ENCODE peak calls at places on chromosomes 5 and 9, in four cellular contexts. W is HepG2, K is GM12878, B is H1. Y is an unnamed sample.

GRCh38 chr9:129677456-129677855 is 12.0 kb downstream of the PRRX2 start:
- DNase-seq in W (no peak), K (no peak), B (no peak), Y (no peak)

GRCh38 chr9:112378441-112379176 is 1.3 kb upstream of the HSDL2 start:
- DNase-seq in W (no peak), K (no peak), B (peak; percentile 10), Y (peak; percentile 16)

GRCh38 chr5:2575292-2575691 is 176.2 kb downstream of the IRX2 start:
- DNase-seq in W (no peak), K (no peak), B (no peak), Y (no peak)

GRCh38 chr5:157347301-157348048 is 81.6 kb downstream of the CYFIP2 start:
- DNase-seq in W (no peak), K (no peak), B (no peak), Y (no peak)

GRCh38 chr9:37996050-37996811 is 72.8 kb downstream of the SHB start:
- DNase-seq in W (no peak), K (no peak), B (no peak), Y (no peak)

GRCh38 chr9:31347082-31347617 is 1037.3 kb upstream of the ACO1 start:
- DNase-seq in W (no peak), K (peak; percentile 51), B (no peak), Y (no peak)

GRCh38 chr5:135053278-135053677 is 19.2 kb upstream of the PITX1 start:
- DNase-seq in W (no peak), K (peak; percentile 58), B (no peak), Y (no peak)

GRCh38 chr5:136020383-136021015 is 8.3 kb upstream of the TGFBI start:
- DNase-seq in W (peak; percentile 39), K (no peak), B (no peak), Y (no peak)

GRCh38 chr5:14775857-14776256 is 95.7 kb downstream of the ANKH start:
- DNase-seq in W (no peak), K (no peak), B (no peak), Y (no peak)

GRCh38 chr5:139378941-139379361 is 4.1 kb downstream of the SLC23A1 start:
- DNase-seq in W (no peak), K (no peak), B (no peak), Y (no peak)

GRCh38 chr5:136963521-136963920 is 535.6 kb downstream of the SPOCK1 start:
- DNase-seq in W (no peak), K (no peak), B (no peak), Y (no peak)

GRCh38 chr9:31325778-31326177 is 1058.7 kb upstream of the ACO1 start:
- DNase-seq in W (no peak), K (no peak), B (no peak), Y (no peak)

GRCh38 chr9:81314525-81314924 is 374.8 kb downstream of the TLE1 start:
- DNase-seq in W (no peak), K (no peak), B (no peak), Y (no peak)

GRCh38 chr9:28941856-28942255 is 1368.6 kb upstream of the C9orf72 start:
- DNase-seq in W (no peak), K (no peak), B (no peak), Y (peak; percentile 8)

GRCh38 chr5:178590141-178590923 is at the start of gene COL23A1:
- DNase-seq in W (no peak), K (no peak), B (no peak), Y (peak; percentile 28)

GRCh38 chr5:134131165-134131564 is 16.7 kb downstream of the TCF7 start:
- DNase-seq in W (no peak), K (no peak), B (no peak), Y (no peak)

GRCh38 chr5:139368613-139369012 is 14.5 kb downstream of the SLC23A1 start:
- DNase-seq in W (no peak), K (no peak), B (no peak), Y (no peak)

GRCh38 chr9:76297721-76298239 is 96.4 kb downstream of the RFK start:
- DNase-seq in W (no peak), K (no peak), B (no peak), Y (no peak)

GRCh38 chr9:72390896-72391295 is 25.9 kb upstream of the ZFAND5 start:
- DNase-seq in W (no peak), K (no peak), B (no peak), Y (no peak)

GRCh38 chr5:32531885-32532520 is 53.4 kb upstream of the SUB1 start:
- DNase-seq in W (peak; percentile 82), K (peak; percentile 60), B (peak; percentile 13), Y (no peak)

GRCh38 chr5:147445951-147446350 is 63.9 kb downstream of the DPYSL3 start:
- DNase-seq in W (no peak), K (no peak), B (no peak), Y (no peak)

GRCh38 chr9:19306568-19306967 is 73.5 kb downstream of the RPS6 start:
- DNase-seq in W (no peak), K (no peak), B (no peak), Y (no peak)

GRCh38 chr5:173826179-173826920 is 61.8 kb upstream of the CPEB4 start:
- DNase-seq in W (peak; percentile 82), K (no peak), B (no peak), Y (no peak)

GRCh38 chr5:124408738-124409453 is 337.5 kb downstream of the ZNF608 start:
- DNase-seq in W (no peak), K (no peak), B (no peak), Y (no peak)

GRCh38 chr5:55276771-55277170 is 30.7 kb downstream of the DHX29 start:
- DNase-seq in W (no peak), K (no peak), B (no peak), Y (no peak)

GRCh38 chr5:154221371-154221896 is 30.9 kb downstream of the GALNT10 start:
- DNase-seq in W (no peak), K (no peak), B (no peak), Y (no peak)

GRCh38 chr5:179762079-179762780 is 29.6 kb downstream of the MAML1 start:
- DNase-seq in W (peak; percentile 9), K (peak; percentile 12), B (no peak), Y (no peak)
- TF ChIP-seq YY1 in W (no peak), K (no peak), B (no peak), Y (no peak)

GRCh38 chr5:73307645-73308346 is 134.8 kb downstream of the TMEM174 start:
- DNase-seq in W (no peak), K (no peak), B (no peak), Y (no peak)

GRCh38 chr5:73306078-73306719 is 133.2 kb downstream of the TMEM174 start:
- DNase-seq in W (no peak), K (no peak), B (no peak), Y (no peak)

GRCh38 chr5:73304381-73304780 is 131.4 kb downstream of the TMEM174 start:
- DNase-seq in W (no peak), K (no peak), B (no peak), Y (no peak)

GRCh38 chr5:73305386-73305785 is 132.4 kb downstream of the TMEM174 start:
- DNase-seq in W (no peak), K (no peak), B (no peak), Y (no peak)

GRCh38 chr5:73306741-73307275 is 133.8 kb downstream of the TMEM174 start:
- DNase-seq in W (no peak), K (no peak), B (no peak), Y (no peak)
- TF ChIP-seq SUZ12 in W (no peak), K (no peak), B (no peak), Y (no peak)

GRCh38 chr5:120576588-120576987 is 112.5 kb downstream of the PRR16 start:
- DNase-seq in W (no peak), K (no peak), B (no peak), Y (no peak)
- H3K9ac ChIP-seq in W (no peak overlapping the region), K (no peak overlapping the region), B (no peak overlapping the region), Y (no peak overlapping the region)

DNA sequence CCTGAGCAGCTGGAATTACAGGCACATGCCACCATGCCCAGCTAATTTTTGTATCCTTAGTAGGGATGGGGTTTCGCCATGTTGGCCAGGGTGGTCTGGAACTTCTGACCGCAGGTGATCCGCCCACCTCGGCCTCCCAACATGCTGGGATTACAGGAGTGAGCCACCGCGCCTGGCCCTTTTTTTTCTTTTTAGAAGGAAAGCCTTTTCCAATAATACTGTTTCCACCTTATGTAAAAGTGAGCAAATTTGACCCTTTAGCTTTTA is 23.7 kb upstream of the F2R start:
- DNase-seq in W (no peak), K (no peak), B (no peak), Y (no peak)
- TF ChIP-seq YY1 in W (no peak), K (no peak), B (no peak), Y (no peak)

GRCh38 chr5:10632110-10632903 is 68.4 kb downstream of the ANKRD33B start:
- DNase-seq in W (no peak), K (peak; percentile 92), B (no peak), Y (no peak)
- TF ChIP-seq SUZ12 in W (no peak), K (no peak), B (no peak), Y (no peak)

DNA sequence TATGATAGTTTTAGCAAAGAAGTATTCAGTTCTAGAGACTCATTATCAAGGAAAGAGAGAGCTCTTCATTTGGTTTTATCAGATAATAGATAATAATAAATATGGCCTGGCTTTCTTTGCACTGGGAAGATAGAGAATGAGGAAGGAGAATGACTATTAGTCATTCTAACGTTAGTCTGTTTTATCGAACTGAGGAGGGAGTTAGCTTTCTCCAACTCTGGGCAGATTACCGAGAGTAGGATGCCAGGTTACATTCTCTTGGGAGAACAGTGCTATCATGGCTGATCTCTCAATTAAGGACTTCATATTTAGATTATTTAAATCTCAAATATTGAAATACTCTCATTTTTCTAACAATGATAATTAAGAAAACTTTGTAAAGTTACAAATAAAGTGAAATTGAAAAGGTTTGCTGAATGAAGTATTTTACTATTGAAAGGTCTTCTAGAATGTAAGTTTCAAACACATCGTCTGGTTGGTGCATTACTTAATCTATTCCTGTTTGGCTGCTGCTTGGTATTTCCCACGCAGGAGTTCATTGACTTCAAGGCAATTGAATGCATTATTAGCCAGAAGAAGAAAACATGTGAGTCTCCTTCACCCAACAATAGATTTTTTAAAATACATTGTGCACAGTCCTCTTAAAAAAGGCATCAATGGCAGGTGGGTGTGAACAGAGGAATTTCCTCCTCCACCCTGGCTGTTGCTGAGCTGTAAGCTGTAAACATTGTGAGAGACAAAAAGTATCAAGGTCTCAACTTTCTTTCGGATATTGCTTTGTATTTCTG is 140.8 kb downstream of the C9orf152 start:
- DNase-seq in W (no peak), K (no peak), B (no peak), Y (no peak)
- H3K9ac ChIP-seq in W (no peak overlapping the region), K (no peak overlapping the region), B (no peak overlapping the region), Y (no peak overlapping the region)